ENCODE peak calls at places on chromosomes 4 and X, in seven cellular contexts. Q is H54, F is LoVo, M is NCI-H146, T is NCI-H2081, Z is cardiac muscle cell, S is HT1080. L is an unnamed sample.

GRCh38 chr4:17865866-17866363 is 55.1 kb downstream of the NCAPG start:
- DNase-seq in Q (no peak), F (no peak), M (no peak), T (no peak), Z (no peak), S (no peak), L (no peak)

GRCh38 chr4:152399246-152399645 is 136.6 kb downstream of the FBXW7 start:
- DNase-seq in Q (no peak), F (no peak), M (no peak), T (no peak), Z (no peak), S (no peak), L (no peak)

GRCh38 chr4:143531368-143531767 is 17.9 kb downstream of the SMARCA5 start:
- DNase-seq in Q (no peak), F (no peak), M (no peak), T (no peak), Z (no peak), S (no peak), L (peak; percentile 4)

GRCh38 chr4:1035510-1035909 is 24.1 kb downstream of the FGFRL1 start:
- DNase-seq in Q (no peak), F (no peak), M (no peak), T (no peak), Z (no peak), S (no peak), L (no peak)

GRCh38 chr4:156968479-156968984 is 3.1 kb downstream of the PDGFC start:
- DNase-seq in Q (no peak), F (peak; percentile 72), M (peak; percentile 52), T (peak; percentile 42), Z (peak; percentile 69), S (peak; percentile 87), L (peak; percentile 67)

GRCh38 chr4:176320976-176321361 is 1.2 kb downstream of the SPCS3 start:
- DNase-seq in Q (no peak), F (no peak), M (no peak), T (no peak), Z (no peak), S (no peak), L (no peak)

GRCh38 chr4:28146191-28146590 is 1285.5 kb downstream of the STIM2 start:
- DNase-seq in Q (no peak), F (no peak), M (no peak), T (no peak), Z (no peak), S (no peak), L (no peak)

GRCh38 chrX:50638123-50638522 is 167.5 kb upstream of the DGKK start:
- DNase-seq in Q (no peak), F (no peak), M (no peak), T (no peak), Z (no peak), S (peak; percentile 80), L (no peak)

GRCh38 chr4:113869743-113870375 is 108.3 kb upstream of the CAMK2D start:
- DNase-seq in Q (no peak), F (no peak), M (no peak), T (no peak), Z (no peak), S (peak; percentile 70), L (no peak)

GRCh38 chrX:51931761-51932160 is 38.3 kb downstream of the MAGED1 start:
- DNase-seq in Q (no peak), F (no peak), M (no peak), T (no peak), Z (no peak), S (no peak), L (no peak)

GRCh38 chr4:88097301-88097700 is 61.1 kb downstream of the ABCG2 start:
- DNase-seq in Q (no peak), F (no peak), M (no peak), T (no peak), Z (no peak), S (no peak), L (no peak)

GRCh38 chrX:49704692-49705404 is 9.1 kb upstream of the PAGE1 start:
- DNase-seq in Q (no peak), F (no peak), M (no peak), T (no peak), Z (no peak), S (no peak), L (no peak)

GRCh38 chr4:186808635-186809018 is 85.0 kb upstream of the FAT1 start:
- DNase-seq in Q (no peak), F (peak; percentile 49), M (no peak), T (no peak), Z (no peak), S (no peak), L (no peak)

GRCh38 chr4:11626046-11626445 is 197.4 kb upstream of the HS3ST1 start:
- DNase-seq in Q (no peak), F (no peak), M (no peak), T (no peak), Z (no peak), S (no peak), L (no peak)

GRCh38 chrX:153767674-153768055 is 3.6 kb downstream of the PLXNB3 start:
- DNase-seq in Q (no peak), F (no peak), M (no peak), T (no peak), Z (no peak), S (no peak), L (no peak)

GRCh38 chr4:76733380-76733779 is 164.6 kb downstream of the SOWAHB start:
- DNase-seq in Q (no peak), F (no peak), M (peak; percentile 99), T (peak; percentile 94), Z (no peak), S (no peak), L (peak; percentile 25)

GRCh38 chr4:94516067-94516466 is 64.3 kb downstream of the PDLIM5 start:
- DNase-seq in Q (no peak), F (no peak), M (no peak), T (no peak), Z (no peak), S (peak; percentile 71), L (peak; percentile 63)

GRCh38 chr4:185721190-185721948 is 90.6 kb downstream of the SORBS2 start:
- DNase-seq in Q (no peak), F (no peak), M (no peak), T (no peak), Z (no peak), S (no peak), L (no peak)